ENCODE peak calls at places on chromosomes 7 and 10, in eight cellular contexts. One of them, this sample, is unnamed. For H3K9me3 and H3K4me1, the result is how much of the 10 kb centered on the place peaks cover.

GRCh38 chr7:99606531-99606930 is 8.5 kb downstream of the TMEM225B start:
- DNase-seq in left lung: no peak
- DNase-seq in heart left ventricle: no peak
- DNase-seq in A549: no peak
- DNase-seq in uterus: no peak
- DNase-seq in tibial artery: no peak
- DNase-seq in mucosa of descending colon: no peak
- DNase-seq in IMR-90: no peak
- DNase-seq in this sample: no peak

GRCh38 chr10:35758086-35758485 is 116.0 kb upstream of the FZD8 start:
- DNase-seq in left lung: no peak
- DNase-seq in heart left ventricle: peak
- DNase-seq in A549: no peak
- DNase-seq in uterus: no peak
- DNase-seq in tibial artery: peak
- DNase-seq in mucosa of descending colon: no peak
- DNase-seq in IMR-90: no peak
- DNase-seq in this sample: no peak

GRCh38 chr7:139687980-139688632 is 89.7 kb downstream of the HIPK2 start:
- DNase-seq in left lung: no peak
- DNase-seq in heart left ventricle: no peak
- DNase-seq in A549: no peak
- DNase-seq in uterus: no peak
- DNase-seq in tibial artery: no peak
- DNase-seq in mucosa of descending colon: no peak
- DNase-seq in IMR-90: peak
- DNase-seq in this sample: peak

GRCh38 chr10:82922046-82922445 is 1047.1 kb downstream of the NRG3 start:
- DNase-seq in left lung: no peak
- DNase-seq in heart left ventricle: no peak
- DNase-seq in A549: no peak
- DNase-seq in uterus: no peak
- DNase-seq in tibial artery: no peak
- DNase-seq in mucosa of descending colon: no peak
- DNase-seq in IMR-90: no peak
- DNase-seq in this sample: no peak

GRCh38 chr7:117169907-117170306 is 153.0 kb downstream of the WNT2 start:
- DNase-seq in left lung: no peak
- DNase-seq in heart left ventricle: no peak
- DNase-seq in A549: peak
- DNase-seq in uterus: no peak
- DNase-seq in tibial artery: no peak
- DNase-seq in mucosa of descending colon: no peak
- DNase-seq in IMR-90: no peak
- DNase-seq in this sample: no peak

GRCh38 chr10:75976681-75977080 is 545.3 kb downstream of the LRMDA start:
- DNase-seq in left lung: no peak
- DNase-seq in heart left ventricle: no peak
- DNase-seq in A549: no peak
- DNase-seq in uterus: no peak
- DNase-seq in tibial artery: no peak
- DNase-seq in mucosa of descending colon: no peak
- DNase-seq in IMR-90: no peak
- DNase-seq in this sample: no peak

GRCh38 chr7:83861-84632 is 108.3 kb upstream of the FAM20C start:
- DNase-seq in left lung: no peak
- DNase-seq in heart left ventricle: no peak
- DNase-seq in A549: no peak
- DNase-seq in uterus: peak
- DNase-seq in tibial artery: peak
- DNase-seq in mucosa of descending colon: no peak
- DNase-seq in IMR-90: no peak
- DNase-seq in this sample: no peak

GRCh38 chr10:32377458-32378370 is 30.8 kb upstream of the EPC1 start:
- DNase-seq in left lung: peak
- DNase-seq in heart left ventricle: peak
- DNase-seq in A549: peak
- DNase-seq in uterus: peak
- DNase-seq in tibial artery: no peak
- DNase-seq in mucosa of descending colon: no peak
- DNase-seq in IMR-90: peak
- DNase-seq in this sample: no peak

GRCh38 chr10:36578306-36578705 is 547.1 kb upstream of the ANKRD30A start:
- DNase-seq in left lung: no peak
- DNase-seq in heart left ventricle: no peak
- DNase-seq in A549: peak
- DNase-seq in uterus: no peak
- DNase-seq in tibial artery: no peak
- DNase-seq in mucosa of descending colon: no peak
- DNase-seq in IMR-90: peak
- DNase-seq in this sample: no peak

GRCh38 chr10:48885376-48885775 is 54.3 kb downstream of the LRRC18 start:
- DNase-seq in left lung: no peak
- DNase-seq in heart left ventricle: no peak
- DNase-seq in A549: peak
- DNase-seq in uterus: no peak
- DNase-seq in tibial artery: no peak
- DNase-seq in mucosa of descending colon: no peak
- DNase-seq in IMR-90: no peak
- DNase-seq in this sample: no peak

GRCh38 chr7:100017300-100017699 is 1.9 kb downstream of the ZKSCAN1 start:
- DNase-seq in left lung: no peak
- DNase-seq in heart left ventricle: no peak
- DNase-seq in A549: no peak
- DNase-seq in uterus: no peak
- DNase-seq in tibial artery: peak
- DNase-seq in mucosa of descending colon: peak
- DNase-seq in IMR-90: no peak
- DNase-seq in this sample: peak

DNA sequence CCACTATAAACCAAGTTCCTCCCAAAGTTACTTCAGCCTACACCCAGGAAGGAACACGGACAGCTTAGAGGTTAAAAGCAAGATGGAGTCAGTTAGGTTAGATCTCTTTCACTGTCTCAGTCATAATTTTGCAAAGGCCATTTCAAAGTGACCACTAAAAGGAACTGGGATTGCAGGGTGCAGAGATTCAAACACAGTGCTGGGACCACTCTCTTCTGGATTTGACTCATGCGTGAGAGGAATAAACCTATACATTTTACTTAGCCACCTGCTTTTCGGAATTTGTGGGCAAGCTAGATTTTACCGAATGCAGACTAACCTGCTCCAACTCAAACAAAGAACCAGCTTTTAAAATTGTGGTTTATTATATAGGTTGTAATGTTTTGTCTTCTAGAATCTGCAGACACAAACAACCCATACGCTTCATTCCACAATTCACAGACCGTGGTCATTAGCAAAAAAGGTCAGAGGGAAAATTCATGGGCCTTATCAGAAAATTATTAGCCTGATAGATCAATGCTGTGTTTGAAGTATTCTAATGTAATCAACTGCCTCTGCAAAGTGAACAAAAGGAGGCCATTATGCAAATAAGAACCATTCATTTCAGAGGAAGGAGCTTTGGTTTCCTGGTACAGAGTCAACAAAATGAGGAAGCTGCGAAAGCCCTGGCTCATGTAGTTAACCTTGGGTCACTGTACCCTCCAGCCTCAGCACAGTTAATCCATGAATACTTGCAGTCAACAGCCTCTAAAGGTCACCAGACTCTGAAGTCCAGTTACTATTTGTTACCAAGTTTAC is 342.7 kb upstream of the KLF6 start:
- DNase-seq in left lung: no peak
- DNase-seq in heart left ventricle: peak
- DNase-seq in A549: no peak
- DNase-seq in uterus: no peak
- DNase-seq in tibial artery: no peak
- DNase-seq in mucosa of descending colon: no peak
- DNase-seq in IMR-90: no peak
- DNase-seq in this sample: peak
- H3K9me3 ChIP-seq in left lung: under half
- H3K9me3 ChIP-seq in heart left ventricle: under half
- H3K9me3 ChIP-seq in A549: under half
- H3K9me3 ChIP-seq in uterus: under half
- H3K9me3 ChIP-seq in tibial artery: under half
- H3K9me3 ChIP-seq in mucosa of descending colon: under half
- H3K9me3 ChIP-seq in IMR-90: under half
- H3K9me3 ChIP-seq in this sample: under half

GRCh38 chr10:22710139-22710745 is 4.1 kb downstream of the PIP4K2A start:
- DNase-seq in left lung: no peak
- DNase-seq in heart left ventricle: no peak
- DNase-seq in A549: no peak
- DNase-seq in uterus: no peak
- DNase-seq in tibial artery: no peak
- DNase-seq in mucosa of descending colon: no peak
- DNase-seq in IMR-90: no peak
- DNase-seq in this sample: peak
- H3K4me1 ChIP-seq in left lung: half or more
- H3K4me1 ChIP-seq in heart left ventricle: under half
- H3K4me1 ChIP-seq in A549: under half
- H3K4me1 ChIP-seq in uterus: under half
- H3K4me1 ChIP-seq in tibial artery: under half
- H3K4me1 ChIP-seq in mucosa of descending colon: under half
- H3K4me1 ChIP-seq in IMR-90: under half
- H3K4me1 ChIP-seq in this sample: under half

GRCh38 chr10:33638401-33638800 is 303.9 kb upstream of the NRP1 start:
- DNase-seq in left lung: no peak
- DNase-seq in heart left ventricle: no peak
- DNase-seq in A549: no peak
- DNase-seq in uterus: no peak
- DNase-seq in tibial artery: no peak
- DNase-seq in mucosa of descending colon: no peak
- DNase-seq in IMR-90: no peak
- DNase-seq in this sample: no peak
- TF ChIP-seq CTCF in left lung: no peak
- TF ChIP-seq CTCF in heart left ventricle: no peak
- TF ChIP-seq CTCF in A549: no peak
- TF ChIP-seq CTCF in uterus: no peak
- TF ChIP-seq CTCF in tibial artery: no peak
- TF ChIP-seq CTCF in mucosa of descending colon: no peak
- TF ChIP-seq CTCF in IMR-90: no peak
- TF ChIP-seq CTCF in this sample: no peak

DNA sequence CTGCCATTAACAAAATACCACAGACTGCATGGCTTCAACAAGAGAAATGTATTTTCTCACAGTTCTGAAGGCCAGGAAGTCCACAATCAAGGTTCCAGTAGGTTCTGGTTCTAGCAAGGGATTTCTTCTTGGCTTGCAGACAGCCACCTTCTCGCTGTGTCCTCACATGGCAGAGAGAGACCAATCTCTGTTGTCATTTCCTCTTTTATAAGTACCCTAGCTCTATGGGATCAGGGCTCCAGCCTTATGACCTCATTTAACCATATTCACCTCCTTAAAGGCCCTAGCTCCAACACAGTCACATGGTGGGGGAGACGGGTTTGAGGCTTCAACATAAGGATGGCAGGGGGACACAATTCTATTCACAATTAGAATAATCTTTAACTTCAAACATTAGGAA is 23.6 kb downstream of the ABI1 start:
- DNase-seq in left lung: no peak
- DNase-seq in heart left ventricle: no peak
- DNase-seq in A549: no peak
- DNase-seq in uterus: no peak
- DNase-seq in tibial artery: no peak
- DNase-seq in mucosa of descending colon: no peak
- DNase-seq in IMR-90: no peak
- DNase-seq in this sample: no peak
- H3K9me3 ChIP-seq in left lung: under half
- H3K9me3 ChIP-seq in heart left ventricle: under half
- H3K9me3 ChIP-seq in A549: under half
- H3K9me3 ChIP-seq in uterus: under half
- H3K9me3 ChIP-seq in tibial artery: under half
- H3K9me3 ChIP-seq in mucosa of descending colon: under half
- H3K9me3 ChIP-seq in IMR-90: under half
- H3K9me3 ChIP-seq in this sample: under half

GRCh38 chr10:6543431-6544005 is 36.6 kb downstream of the PRKCQ start:
- DNase-seq in left lung: no peak
- DNase-seq in heart left ventricle: no peak
- DNase-seq in A549: no peak
- DNase-seq in uterus: no peak
- DNase-seq in tibial artery: no peak
- DNase-seq in mucosa of descending colon: peak
- DNase-seq in IMR-90: no peak
- DNase-seq in this sample: peak
- H3K4me1 ChIP-seq in left lung: under half
- H3K4me1 ChIP-seq in heart left ventricle: under half
- H3K4me1 ChIP-seq in A549: under half
- H3K4me1 ChIP-seq in uterus: under half
- H3K4me1 ChIP-seq in tibial artery: under half
- H3K4me1 ChIP-seq in mucosa of descending colon: under half
- H3K4me1 ChIP-seq in IMR-90: under half
- H3K4me1 ChIP-seq in this sample: under half

DNA sequence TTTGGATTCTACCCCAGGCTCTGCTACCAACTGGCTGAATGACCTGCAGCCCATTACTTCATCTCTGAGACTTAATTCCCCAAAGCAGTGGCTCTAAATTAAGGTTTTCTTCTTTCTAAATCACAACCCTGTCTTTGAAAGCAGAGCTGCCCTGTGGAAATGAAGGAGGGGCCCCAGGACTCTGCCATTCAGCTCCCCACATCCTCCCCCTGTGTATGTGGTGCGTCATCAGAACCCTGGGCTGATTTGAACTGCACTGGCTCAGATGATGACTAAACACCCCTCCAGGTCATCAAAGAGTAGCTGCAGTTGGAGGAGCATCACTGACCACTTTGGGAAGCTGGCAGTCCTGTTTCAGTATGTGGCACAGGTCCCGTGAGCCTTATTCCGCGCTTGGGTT is 46.6 kb downstream of the BPGM start:
- DNase-seq in left lung: no peak
- DNase-seq in heart left ventricle: no peak
- DNase-seq in A549: peak
- DNase-seq in uterus: peak
- DNase-seq in tibial artery: peak
- DNase-seq in mucosa of descending colon: no peak
- DNase-seq in IMR-90: peak
- DNase-seq in this sample: no peak
- TF ChIP-seq CTCF in left lung: no peak
- TF ChIP-seq CTCF in heart left ventricle: no peak
- TF ChIP-seq CTCF in A549: no peak
- TF ChIP-seq CTCF in uterus: no peak
- TF ChIP-seq CTCF in tibial artery: peak
- TF ChIP-seq CTCF in mucosa of descending colon: no peak
- TF ChIP-seq CTCF in IMR-90: no peak
- TF ChIP-seq CTCF in this sample: no peak

GRCh38 chr7:147541261-147541660 is 1049.3 kb upstream of the C7orf33 start:
- DNase-seq in left lung: no peak
- DNase-seq in heart left ventricle: no peak
- DNase-seq in A549: no peak
- DNase-seq in uterus: no peak
- DNase-seq in tibial artery: no peak
- DNase-seq in mucosa of descending colon: no peak
- DNase-seq in IMR-90: no peak
- DNase-seq in this sample: no peak
- H3K9me3 ChIP-seq in left lung: under half
- H3K9me3 ChIP-seq in heart left ventricle: under half
- H3K9me3 ChIP-seq in A549: under half
- H3K9me3 ChIP-seq in uterus: under half
- H3K9me3 ChIP-seq in tibial artery: under half
- H3K9me3 ChIP-seq in mucosa of descending colon: under half
- H3K9me3 ChIP-seq in IMR-90: under half
- H3K9me3 ChIP-seq in this sample: under half

DNA sequence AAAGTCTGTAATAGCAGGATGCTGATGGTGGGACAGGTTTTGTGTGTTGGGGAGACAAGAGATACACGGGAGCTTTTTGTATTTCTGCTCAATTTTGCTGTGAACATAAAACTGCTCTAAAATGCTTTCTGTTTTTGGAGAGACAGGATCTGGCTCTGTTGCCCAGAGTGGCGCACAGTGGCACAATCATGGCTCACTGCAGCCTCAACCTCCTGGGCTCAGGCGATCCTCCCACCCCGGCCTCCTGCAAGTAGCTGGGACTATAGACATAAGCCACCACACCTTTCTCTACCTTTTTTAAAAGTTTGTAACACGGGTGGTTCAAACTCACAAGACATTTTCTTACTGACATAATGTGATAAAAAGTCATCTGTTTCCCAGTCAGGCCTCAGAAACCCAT is 14.3 kb downstream of the CREB3L2 start:
- DNase-seq in left lung: no peak
- DNase-seq in heart left ventricle: no peak
- DNase-seq in A549: no peak
- DNase-seq in uterus: no peak
- DNase-seq in tibial artery: no peak
- DNase-seq in mucosa of descending colon: no peak
- DNase-seq in IMR-90: no peak
- DNase-seq in this sample: no peak
- H3K4me1 ChIP-seq in left lung: under half
- H3K4me1 ChIP-seq in heart left ventricle: half or more
- H3K4me1 ChIP-seq in A549: under half
- H3K4me1 ChIP-seq in uterus: under half
- H3K4me1 ChIP-seq in tibial artery: under half
- H3K4me1 ChIP-seq in mucosa of descending colon: under half
- H3K4me1 ChIP-seq in IMR-90: under half
- H3K4me1 ChIP-seq in this sample: half or more